ENCODE peak calls at places on chromosomes 7 and 10, in six cellular contexts. Z, Y, F, S, J and R are unnamed samples.

GRCh38 chr7:156668130-156668741 is 27.7 kb downstream of the RNF32 start:
- DNase-seq in S (no peak), J (no peak), F (no peak), Y (no peak), Z (peak), R (no peak)

GRCh38 chr7:157990878-157991250 is 596.8 kb downstream of the PTPRN2 start:
- DNase-seq in Z (no peak), S (no peak), Y (no peak), F (no peak), J (no peak), R (no peak)

GRCh38 chr10:24680647-24681475 is 42.8 kb downstream of the ARHGAP21 start:
- DNase-seq in S (no peak), Y (no peak), F (no peak), J (peak), Z (peak), R (no peak)

GRCh38 chr10:107889101-107889500 is 724.6 kb upstream of the SORCS1 start:
- DNase-seq in Y (no peak), Z (no peak), J (no peak), S (no peak), F (no peak), R (no peak)

GRCh38 chr10:129848571-129849451 is 115.3 kb downstream of the EBF3 start:
- DNase-seq in Y (no peak), F (no peak), S (no peak), Z (no peak), J (no peak), R (no peak)

GRCh38 chr7:129781856-129782256 is 170.3 kb downstream of the NRF1 start:
- DNase-seq in Z (no peak), Y (no peak), S (no peak), J (no peak), F (no peak), R (no peak)

GRCh38 chr10:63114031-63114814 is 18.9 kb upstream of the NRBF2 start:
- DNase-seq in Y (peak), Z (peak), F (peak), S (no peak), J (no peak), R (peak)

GRCh38 chr7:101418694-101419093 is 56.0 kb downstream of the COL26A1 start:
- DNase-seq in Z (no peak), Y (no peak), S (no peak), J (no peak), F (no peak), R (no peak)

GRCh38 chr7:147088916-147089315 is 972.3 kb downstream of the CNTNAP2 start:
- DNase-seq in S (no peak), Z (no peak), Y (no peak), F (no peak), J (no peak), R (peak)

GRCh38 chr10:4407783-4408182 is 418.2 kb upstream of the AKR1E2 start:
- DNase-seq in Z (peak), J (no peak), Y (no peak), S (no peak), F (no peak), R (no peak)

GRCh38 chr10:114504769-114505579 is 100.7 kb upstream of the AFAP1L2 start:
- DNase-seq in J (no peak), F (peak), Y (peak), Z (peak), S (no peak), R (peak)

GRCh38 chr7:113008755-113009154 is 77.9 kb downstream of the GPR85 start:
- DNase-seq in Y (no peak), J (no peak), S (no peak), Z (no peak), F (no peak), R (no peak)

GRCh38 chr7:18013936-18014335 is 13.7 kb downstream of the PRPS1L1 start:
- DNase-seq in Y (no peak), S (no peak), F (no peak), Z (peak), J (no peak), R (no peak)

GRCh38 chr10:33900591-33900990 is 566.1 kb upstream of the NRP1 start:
- DNase-seq in S (no peak), F (no peak), Y (no peak), J (no peak), Z (peak), R (no peak)

GRCh38 chr7:47601119-47601880 is 19.4 kb upstream of the TNS3 start:
- DNase-seq in Y (no peak), S (no peak), F (no peak), J (no peak), Z (peak), R (peak)

GRCh38 chr7:46033592-46033991 is 112.5 kb upstream of the IGFBP3 start:
- DNase-seq in Z (no peak), F (no peak), Y (no peak), S (no peak), J (no peak), R (no peak)

GRCh38 chr7:99407849-99408346 is 499 bp downstream of the PDAP1 start:
- DNase-seq in S (peak), Y (peak), Z (peak), F (peak), J (peak), R (peak)

GRCh38 chr7:99410635-99411034 is 1.9 kb downstream of the BUD31 start:
- DNase-seq in J (no peak), Y (no peak), S (no peak), Z (no peak), F (no peak), R (no peak)

GRCh38 chr7:99408347-99409191 is at the start of the genes BUD31 and PDAP1:
- DNase-seq in J (peak), Y (peak), S (peak), F (peak), Z (peak), R (peak)

GRCh38 chr7:99409192-99409572 is 413 bp downstream of the BUD31 start:
- DNase-seq in S (no peak), Z (no peak), Y (no peak), J (no peak), F (no peak), R (no peak)

GRCh38 chr7:99409814-99410213 is 1.0 kb downstream of the BUD31 start:
- DNase-seq in Y (no peak), S (no peak), J (no peak), F (no peak), Z (no peak), R (no peak)
- H3K4me3 ChIP-seq in Y (peak), S (peak), J (peak), F (peak), Z (peak), R (peak)

DNA sequence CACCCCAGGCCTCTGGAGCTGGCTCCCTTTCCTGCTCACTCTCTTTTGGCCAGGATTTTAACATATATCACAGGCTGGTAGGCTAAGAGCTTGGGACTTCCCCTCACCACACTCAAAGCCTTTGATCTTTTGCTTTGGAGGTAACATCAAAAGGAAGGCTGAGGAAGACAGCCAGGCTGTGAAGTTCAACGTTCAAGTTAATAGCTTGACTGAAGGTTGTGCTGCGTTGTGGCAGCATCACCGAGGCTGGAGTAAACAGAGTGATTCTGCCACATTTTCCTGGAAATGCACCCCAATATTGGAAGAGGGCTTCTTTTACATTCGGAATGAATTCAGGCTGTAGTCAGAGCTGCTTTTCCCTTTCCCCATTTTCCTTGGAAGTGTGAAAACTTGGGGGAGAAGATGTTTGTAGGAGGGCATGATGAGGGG is 57.3 kb downstream of the TCF7L2 start:
- DNase-seq in S (peak), F (no peak), Y (no peak), Z (no peak), J (no peak), R (no peak)
- H3K4me3 ChIP-seq in S (peak), F (no peak), Y (no peak), Z (no peak), J (no peak), R (no peak)

GRCh38 chr7:70542750-70543376 is 589.1 kb upstream of the GALNT17 start:
- DNase-seq in F (no peak), Z (no peak), J (no peak), S (no peak), Y (no peak), R (no peak)

GRCh38 chr7:70540641-70541040 is 591.3 kb upstream of the GALNT17 start:
- DNase-seq in F (no peak), Y (no peak), J (no peak), Z (no peak), S (no peak), R (no peak)

GRCh38 chr7:70539622-70540021 is 592.3 kb upstream of the GALNT17 start:
- DNase-seq in Y (no peak), S (no peak), F (no peak), J (no peak), Z (no peak), R (no peak)

GRCh38 chr7:70545214-70545613 is 586.7 kb upstream of the GALNT17 start:
- DNase-seq in Z (no peak), S (no peak), Y (no peak), J (no peak), F (no peak), R (no peak)
- H3K4me3 ChIP-seq in Z (no peak), S (no peak), Y (no peak), J (no peak), F (no peak), R (no peak)

GRCh38 chr10:72087969-72088878 is at the start of gene SPOCK2:
- DNase-seq in F (no peak), S (peak), Y (no peak), Z (no peak), J (no peak), R (no peak)
- H3K4me3 ChIP-seq in F (no peak), S (peak), Y (peak), Z (peak), J (peak), R (no peak)

DNA sequence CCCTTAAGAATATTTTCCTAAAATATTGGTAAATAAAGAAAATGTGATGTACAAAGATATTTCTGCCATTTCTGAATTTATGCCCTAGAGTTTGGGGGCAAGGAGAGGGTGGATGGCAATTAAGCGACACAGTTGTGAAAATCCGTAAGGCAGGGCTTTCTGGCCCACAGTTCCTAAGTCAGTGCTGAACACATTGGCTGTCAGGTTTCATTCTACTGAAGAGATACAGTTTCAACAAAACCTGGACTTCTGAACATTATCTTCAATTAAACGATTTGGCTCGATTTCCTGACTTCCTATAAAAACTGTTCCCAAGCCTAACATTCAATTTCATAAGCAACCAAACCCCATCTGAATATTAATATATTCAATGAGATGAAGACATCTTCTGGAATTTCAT is 61.1 kb upstream of the NEBL start:
- DNase-seq in F (no peak), S (no peak), Z (no peak), Y (no peak), J (no peak), R (no peak)
- H3K4me3 ChIP-seq in F (no peak), S (no peak), Z (no peak), Y (no peak), J (no peak), R (no peak)

GRCh38 chr7:142866361-142867096 is 11.7 kb downstream of the EPHB6 start:
- DNase-seq in S (no peak), Y (no peak), F (no peak), J (peak), Z (peak), R (no peak)
- H3K4me3 ChIP-seq in S (no peak), Y (no peak), F (no peak), J (no peak), Z (no peak), R (no peak)

GRCh38 chr10:133087679-133088523 is at the start of gene ADGRA1:
- DNase-seq in Y (no peak), F (no peak), Z (no peak), J (no peak), S (no peak), R (no peak)
- H3K4me3 ChIP-seq in Y (no peak), F (no peak), Z (no peak), J (no peak), S (no peak), R (no peak)

DNA sequence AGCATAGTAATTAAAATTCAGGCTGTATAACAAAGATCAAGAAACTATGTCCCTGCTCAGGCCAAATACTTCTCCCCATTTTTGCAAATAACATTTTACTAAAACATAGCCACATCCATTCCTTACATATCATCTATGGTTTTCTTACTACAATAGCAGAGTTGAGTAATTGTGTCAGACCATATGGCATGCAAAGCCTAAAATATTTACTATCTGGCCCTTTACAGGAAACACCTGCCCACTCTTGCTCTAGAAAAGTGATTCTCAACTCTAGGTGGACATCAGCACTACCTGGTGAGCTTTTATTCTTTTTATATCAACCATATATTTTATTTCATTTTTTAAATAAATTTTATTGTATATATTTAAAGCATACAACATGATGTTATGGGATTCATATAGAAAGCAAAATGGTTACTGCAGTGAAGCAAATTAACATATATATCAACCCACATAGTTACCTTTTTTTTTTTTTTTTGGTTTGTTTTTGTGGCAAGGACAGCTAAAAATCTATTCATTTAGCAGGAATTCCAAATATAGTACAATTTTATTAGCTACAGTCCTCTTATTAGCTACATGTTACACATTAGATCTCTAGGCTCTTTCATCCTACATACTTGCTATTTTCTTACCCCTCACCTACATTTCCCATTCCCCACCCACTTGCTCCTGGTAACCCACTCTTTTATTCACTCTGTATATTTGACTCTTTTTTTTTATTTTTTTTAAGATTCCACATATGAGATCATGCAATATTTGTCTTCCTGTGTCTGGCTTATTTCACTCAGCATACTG is 19.6 kb downstream of the ABI1 start:
- DNase-seq in Z (peak), F (no peak), Y (no peak), J (no peak), S (no peak), R (no peak)
- H3K4me3 ChIP-seq in Z (no peak), F (no peak), Y (no peak), J (no peak), S (no peak), R (no peak)

GRCh38 chr10:127907411-127908105 is 655 bp downstream of the PTPRE start:
- DNase-seq in S (no peak), J (no peak), F (no peak), Y (peak), Z (peak), R (peak)
- H3K4me3 ChIP-seq in S (peak), J (peak), F (peak), Y (peak), Z (peak), R (peak)